ENCODE peak calls at places on chromosomes 4 and X, in nine cellular contexts. One of them, this sample, is unnamed.

GRCh38 chr4:15161439-15161838 is 159.2 kb downstream of the CPEB2 start:
- DNase-seq in left cardiac atrium: no peak
- DNase-seq in neuronal stem cell: no peak
- DNase-seq in heart left ventricle: no peak
- DNase-seq in NT2/D1: no peak
- DNase-seq in NCI-H1092: no peak
- DNase-seq in psoas muscle: no peak
- DNase-seq in kidney epithelial cell: no peak
- DNase-seq in CD8-positive, alpha-beta T cell: no peak
- DNase-seq in this sample: no peak

GRCh38 chr4:180832086-180832485 is 1411.1 kb upstream of the TENM3 start:
- DNase-seq in left cardiac atrium: no peak
- DNase-seq in neuronal stem cell: no peak
- DNase-seq in heart left ventricle: no peak
- DNase-seq in NT2/D1: no peak
- DNase-seq in NCI-H1092: no peak
- DNase-seq in psoas muscle: no peak
- DNase-seq in kidney epithelial cell: no peak
- DNase-seq in CD8-positive, alpha-beta T cell: no peak
- DNase-seq in this sample: no peak

GRCh38 chr4:10082459-10083272 is 33.9 kb downstream of the WDR1 start:
- DNase-seq in left cardiac atrium: no peak
- DNase-seq in neuronal stem cell: no peak
- DNase-seq in heart left ventricle: no peak
- DNase-seq in NT2/D1: no peak
- DNase-seq in NCI-H1092: no peak
- DNase-seq in psoas muscle: peak
- DNase-seq in kidney epithelial cell: no peak
- DNase-seq in CD8-positive, alpha-beta T cell: no peak
- DNase-seq in this sample: no peak

GRCh38 chr4:136864580-136865185 is 667.6 kb downstream of the PCDH18 start:
- DNase-seq in left cardiac atrium: no peak
- DNase-seq in neuronal stem cell: peak
- DNase-seq in heart left ventricle: peak
- DNase-seq in NT2/D1: peak
- DNase-seq in NCI-H1092: peak
- DNase-seq in psoas muscle: no peak
- DNase-seq in kidney epithelial cell: peak
- DNase-seq in CD8-positive, alpha-beta T cell: no peak
- DNase-seq in this sample: peak

GRCh38 chr4:175891863-175892262 is 79.8 kb upstream of the GPM6A start:
- DNase-seq in left cardiac atrium: no peak
- DNase-seq in neuronal stem cell: peak
- DNase-seq in heart left ventricle: no peak
- DNase-seq in NT2/D1: no peak
- DNase-seq in NCI-H1092: no peak
- DNase-seq in psoas muscle: no peak
- DNase-seq in kidney epithelial cell: no peak
- DNase-seq in CD8-positive, alpha-beta T cell: no peak
- DNase-seq in this sample: peak

GRCh38 chrX:143854006-143854405 is 29.9 kb upstream of the UBE2NL start:
- DNase-seq in left cardiac atrium: no peak
- DNase-seq in neuronal stem cell: no peak
- DNase-seq in heart left ventricle: no peak
- DNase-seq in NT2/D1: no peak
- DNase-seq in NCI-H1092: no peak
- DNase-seq in psoas muscle: no peak
- DNase-seq in kidney epithelial cell: peak
- DNase-seq in CD8-positive, alpha-beta T cell: no peak
- DNase-seq in this sample: no peak

GRCh38 chr4:2911868-2912267 is 51.3 kb downstream of the NOP14 start:
- DNase-seq in left cardiac atrium: no peak
- DNase-seq in neuronal stem cell: no peak
- DNase-seq in heart left ventricle: no peak
- DNase-seq in NT2/D1: no peak
- DNase-seq in NCI-H1092: no peak
- DNase-seq in psoas muscle: no peak
- DNase-seq in kidney epithelial cell: no peak
- DNase-seq in CD8-positive, alpha-beta T cell: no peak
- DNase-seq in this sample: no peak

GRCh38 chr4:143294310-143294709 is 42.4 kb upstream of the GAB1 start:
- DNase-seq in left cardiac atrium: peak
- DNase-seq in neuronal stem cell: no peak
- DNase-seq in heart left ventricle: peak
- DNase-seq in NT2/D1: no peak
- DNase-seq in NCI-H1092: no peak
- DNase-seq in psoas muscle: peak
- DNase-seq in kidney epithelial cell: no peak
- DNase-seq in CD8-positive, alpha-beta T cell: no peak
- DNase-seq in this sample: no peak

GRCh38 chrX:1466971-1467561 is 14.4 kb upstream of the ASMTL start:
- DNase-seq in left cardiac atrium: no peak
- DNase-seq in neuronal stem cell: no peak
- DNase-seq in heart left ventricle: peak
- DNase-seq in NT2/D1: no peak
- DNase-seq in NCI-H1092: no peak
- DNase-seq in psoas muscle: no peak
- DNase-seq in kidney epithelial cell: no peak
- DNase-seq in CD8-positive, alpha-beta T cell: peak
- DNase-seq in this sample: no peak

GRCh38 chr4:153166971-153167501 is 37.2 kb upstream of the TRIM2 start:
- DNase-seq in left cardiac atrium: no peak
- DNase-seq in neuronal stem cell: no peak
- DNase-seq in heart left ventricle: no peak
- DNase-seq in NT2/D1: no peak
- DNase-seq in NCI-H1092: no peak
- DNase-seq in psoas muscle: no peak
- DNase-seq in kidney epithelial cell: no peak
- DNase-seq in CD8-positive, alpha-beta T cell: no peak
- DNase-seq in this sample: no peak

GRCh38 chr4:7487464-7487863 is 52.7 kb upstream of the PSAPL1 start:
- DNase-seq in left cardiac atrium: no peak
- DNase-seq in neuronal stem cell: no peak
- DNase-seq in heart left ventricle: no peak
- DNase-seq in NT2/D1: no peak
- DNase-seq in NCI-H1092: no peak
- DNase-seq in psoas muscle: no peak
- DNase-seq in kidney epithelial cell: no peak
- DNase-seq in CD8-positive, alpha-beta T cell: no peak
- DNase-seq in this sample: no peak

GRCh38 chr4:108881190-108881589 is 118.3 kb upstream of the ETNPPL start:
- DNase-seq in left cardiac atrium: no peak
- DNase-seq in neuronal stem cell: peak
- DNase-seq in heart left ventricle: no peak
- DNase-seq in NT2/D1: no peak
- DNase-seq in NCI-H1092: no peak
- DNase-seq in psoas muscle: no peak
- DNase-seq in kidney epithelial cell: peak
- DNase-seq in CD8-positive, alpha-beta T cell: no peak
- DNase-seq in this sample: no peak

GRCh38 chrX:12567857-12568256 is 223.4 kb upstream of the PRPS2 start:
- DNase-seq in left cardiac atrium: no peak
- DNase-seq in neuronal stem cell: no peak
- DNase-seq in heart left ventricle: no peak
- DNase-seq in NT2/D1: no peak
- DNase-seq in NCI-H1092: no peak
- DNase-seq in psoas muscle: no peak
- DNase-seq in kidney epithelial cell: no peak
- DNase-seq in CD8-positive, alpha-beta T cell: no peak
- DNase-seq in this sample: no peak

GRCh38 chr4:99811850-99812249 is 4.8 kb upstream of the DAPP1 start:
- DNase-seq in left cardiac atrium: no peak
- DNase-seq in neuronal stem cell: no peak
- DNase-seq in heart left ventricle: no peak
- DNase-seq in NT2/D1: no peak
- DNase-seq in NCI-H1092: no peak
- DNase-seq in psoas muscle: no peak
- DNase-seq in kidney epithelial cell: no peak
- DNase-seq in CD8-positive, alpha-beta T cell: peak
- DNase-seq in this sample: no peak

GRCh38 chr4:150136481-150136880 is 58.2 kb downstream of the DCLK2 start:
- DNase-seq in left cardiac atrium: no peak
- DNase-seq in neuronal stem cell: no peak
- DNase-seq in heart left ventricle: no peak
- DNase-seq in NT2/D1: no peak
- DNase-seq in NCI-H1092: no peak
- DNase-seq in psoas muscle: no peak
- DNase-seq in kidney epithelial cell: no peak
- DNase-seq in CD8-positive, alpha-beta T cell: no peak
- DNase-seq in this sample: no peak

GRCh38 chr4:17811078-17811603 is 362 bp downstream of the NCAPG start:
- DNase-seq in left cardiac atrium: peak
- DNase-seq in neuronal stem cell: no peak
- DNase-seq in heart left ventricle: peak
- DNase-seq in NT2/D1: no peak
- DNase-seq in NCI-H1092: peak
- DNase-seq in psoas muscle: no peak
- DNase-seq in kidney epithelial cell: no peak
- DNase-seq in CD8-positive, alpha-beta T cell: no peak
- DNase-seq in this sample: no peak

GRCh38 chr4:87461281-87461700 is 38.9 kb downstream of the NUDT9 start:
- DNase-seq in left cardiac atrium: no peak
- DNase-seq in neuronal stem cell: no peak
- DNase-seq in heart left ventricle: no peak
- DNase-seq in NT2/D1: no peak
- DNase-seq in NCI-H1092: no peak
- DNase-seq in psoas muscle: no peak
- DNase-seq in kidney epithelial cell: no peak
- DNase-seq in CD8-positive, alpha-beta T cell: no peak
- DNase-seq in this sample: peak

GRCh38 chr4:23904639-23905061 is 14.8 kb upstream of the PPARGC1A start:
- DNase-seq in left cardiac atrium: no peak
- DNase-seq in neuronal stem cell: no peak
- DNase-seq in heart left ventricle: no peak
- DNase-seq in NT2/D1: no peak
- DNase-seq in NCI-H1092: no peak
- DNase-seq in psoas muscle: no peak
- DNase-seq in kidney epithelial cell: no peak
- DNase-seq in CD8-positive, alpha-beta T cell: no peak
- DNase-seq in this sample: no peak

GRCh38 chr4:24889991-24890390 is 22.9 kb downstream of the CCDC149 start:
- DNase-seq in left cardiac atrium: no peak
- DNase-seq in neuronal stem cell: no peak
- DNase-seq in heart left ventricle: no peak
- DNase-seq in NT2/D1: no peak
- DNase-seq in NCI-H1092: no peak
- DNase-seq in psoas muscle: no peak
- DNase-seq in kidney epithelial cell: no peak
- DNase-seq in CD8-positive, alpha-beta T cell: no peak
- DNase-seq in this sample: no peak

GRCh38 chr4:81429031-81429430 is 42.7 kb downstream of the RASGEF1B start:
- DNase-seq in left cardiac atrium: no peak
- DNase-seq in neuronal stem cell: no peak
- DNase-seq in heart left ventricle: no peak
- DNase-seq in NT2/D1: no peak
- DNase-seq in NCI-H1092: no peak
- DNase-seq in psoas muscle: no peak
- DNase-seq in kidney epithelial cell: no peak
- DNase-seq in CD8-positive, alpha-beta T cell: no peak
- DNase-seq in this sample: no peak

GRCh38 chr4:189279188-189279587 is 661.5 kb upstream of the FRG1 start:
- DNase-seq in left cardiac atrium: no peak
- DNase-seq in neuronal stem cell: no peak
- DNase-seq in heart left ventricle: no peak
- DNase-seq in NT2/D1: no peak
- DNase-seq in NCI-H1092: no peak
- DNase-seq in psoas muscle: no peak
- DNase-seq in kidney epithelial cell: no peak
- DNase-seq in CD8-positive, alpha-beta T cell: no peak
- DNase-seq in this sample: no peak

GRCh38 chr4:39565925-39566630 is 38.8 kb upstream of the UGDH start:
- DNase-seq in left cardiac atrium: no peak
- DNase-seq in neuronal stem cell: no peak
- DNase-seq in heart left ventricle: no peak
- DNase-seq in NT2/D1: no peak
- DNase-seq in NCI-H1092: no peak
- DNase-seq in psoas muscle: no peak
- DNase-seq in kidney epithelial cell: peak
- DNase-seq in CD8-positive, alpha-beta T cell: no peak
- DNase-seq in this sample: peak

GRCh38 chr4:24569662-24570061 is 14.7 kb downstream of the DHX15 start:
- DNase-seq in left cardiac atrium: no peak
- DNase-seq in neuronal stem cell: no peak
- DNase-seq in heart left ventricle: no peak
- DNase-seq in NT2/D1: no peak
- DNase-seq in NCI-H1092: no peak
- DNase-seq in psoas muscle: no peak
- DNase-seq in kidney epithelial cell: no peak
- DNase-seq in CD8-positive, alpha-beta T cell: no peak
- DNase-seq in this sample: no peak

GRCh38 chr4:66014146-66014765 is 344.0 kb upstream of the EPHA5 start:
- DNase-seq in left cardiac atrium: no peak
- DNase-seq in neuronal stem cell: peak
- DNase-seq in heart left ventricle: no peak
- DNase-seq in NT2/D1: no peak
- DNase-seq in NCI-H1092: no peak
- DNase-seq in psoas muscle: no peak
- DNase-seq in kidney epithelial cell: no peak
- DNase-seq in CD8-positive, alpha-beta T cell: no peak
- DNase-seq in this sample: no peak

GRCh38 chr4:42555828-42556227 is 101.1 kb downstream of the ATP8A1 start:
- DNase-seq in left cardiac atrium: no peak
- DNase-seq in neuronal stem cell: no peak
- DNase-seq in heart left ventricle: no peak
- DNase-seq in NT2/D1: no peak
- DNase-seq in NCI-H1092: no peak
- DNase-seq in psoas muscle: no peak
- DNase-seq in kidney epithelial cell: no peak
- DNase-seq in CD8-positive, alpha-beta T cell: no peak
- DNase-seq in this sample: no peak

GRCh38 chr4:48375651-48376291 is 34.4 kb downstream of the SLAIN2 start:
- DNase-seq in left cardiac atrium: no peak
- DNase-seq in neuronal stem cell: no peak
- DNase-seq in heart left ventricle: no peak
- DNase-seq in NT2/D1: no peak
- DNase-seq in NCI-H1092: peak
- DNase-seq in psoas muscle: no peak
- DNase-seq in kidney epithelial cell: no peak
- DNase-seq in CD8-positive, alpha-beta T cell: no peak
- DNase-seq in this sample: peak

GRCh38 chrX:77436271-77436670 is 10.9 kb upstream of the FGF16 start:
- DNase-seq in left cardiac atrium: no peak
- DNase-seq in neuronal stem cell: no peak
- DNase-seq in heart left ventricle: no peak
- DNase-seq in NT2/D1: no peak
- DNase-seq in NCI-H1092: no peak
- DNase-seq in psoas muscle: no peak
- DNase-seq in kidney epithelial cell: no peak
- DNase-seq in CD8-positive, alpha-beta T cell: no peak
- DNase-seq in this sample: no peak

This sample was measured in epithelial cell of prostate.